ENCODE peak calls at places on chromosomes 13 and 19, in five cellular contexts. S is SK-N-SH, U is suprapubic skin, B is HepG2, C is H1. F is an unnamed sample.

GRCh38 chr13:23579886-23580706 is 9.9 kb downstream of the TNFRSF19 start:
- DNase-seq in U (no peak), S (no peak), B (no peak), C (peak; percentile 63), F (no peak)

GRCh38 chr13:34779171-34779570 is 162.9 kb upstream of the NBEA start:
- DNase-seq in S (no peak), B (no peak), C (no peak), U (no peak), F (no peak)

GRCh38 chr13:49132479-49133002 is 87.6 kb upstream of the MLNR start:
- DNase-seq in S (no peak), C (no peak), B (peak; percentile 42), U (no peak), F (no peak)

GRCh38 chr13:112059457-112060317 is 7.3 kb upstream of the SOX1 start:
- DNase-seq in C (no peak), U (no peak), B (no peak), S (no peak), F (no peak)

GRCh38 chr13:24654741-24655140 is 25.5 kb upstream of the ATP12A start:
- DNase-seq in U (no peak), S (no peak), B (no peak), C (no peak), F (no peak)

GRCh38 chr19:58514564-58515020 is 2.8 kb upstream of the SLC27A5 start:
- DNase-seq in S (peak; percentile 66), B (no peak), C (no peak), U (no peak), F (no peak)

GRCh38 chr13:89393758-89394157 is 1722.6 kb downstream of the SLITRK5 start:
- DNase-seq in U (no peak), S (no peak), C (no peak), B (no peak), F (no peak)

GRCh38 chr13:42039457-42039945 is 8.9 kb upstream of the DGKH start:
- DNase-seq in B (no peak), S (peak; percentile 24), U (no peak), C (no peak), F (no peak)

GRCh38 chr19:7654401-7654800 is 14.4 kb upstream of the RETN start:
- DNase-seq in C (no peak), B (no peak), S (no peak), U (no peak), F (no peak)

GRCh38 chr13:87244256-87244870 is 426.8 kb upstream of the SLITRK5 start:
- DNase-seq in S (no peak), B (no peak), U (no peak), C (no peak), F (no peak)

GRCh38 chr13:66353664-66354063 is 876.5 kb downstream of the PCDH9 start:
- DNase-seq in C (no peak), B (no peak), U (no peak), S (no peak), F (no peak)

GRCh38 chr13:74920361-74920760 is 561.6 kb downstream of the TBC1D4 start:
- DNase-seq in C (no peak), B (no peak), U (no peak), S (no peak), F (no peak)

GRCh38 chr13:31434613-31435012 is 234.8 kb downstream of the B3GLCT start:
- DNase-seq in B (no peak), C (no peak), S (no peak), U (no peak), F (no peak)

GRCh38 chr19:51944798-51945552 is 17.7 kb downstream of the ZNF613 start:
- DNase-seq in C (no peak), S (no peak), B (no peak), U (no peak), F (no peak)

GRCh38 chr13:30963794-30964193 is 31.3 kb downstream of the TEX26 start:
- DNase-seq in B (no peak), U (no peak), S (no peak), C (no peak), F (peak; percentile 24)

GRCh38 chr19:41492843-41493242 is 49.9 kb downstream of the ERICH4 start:
- DNase-seq in C (no peak), B (no peak), U (no peak), S (no peak), F (no peak)

GRCh38 chr19:41850381-41850780 is 5.5 kb downstream of the DMRTC2 start:
- DNase-seq in U (no peak), S (no peak), B (no peak), C (no peak), F (no peak)

GRCh38 chr13:60572855-60573254 is 175.8 kb downstream of the TDRD3 start:
- DNase-seq in C (no peak), U (no peak), S (no peak), B (no peak), F (no peak)

DNA sequence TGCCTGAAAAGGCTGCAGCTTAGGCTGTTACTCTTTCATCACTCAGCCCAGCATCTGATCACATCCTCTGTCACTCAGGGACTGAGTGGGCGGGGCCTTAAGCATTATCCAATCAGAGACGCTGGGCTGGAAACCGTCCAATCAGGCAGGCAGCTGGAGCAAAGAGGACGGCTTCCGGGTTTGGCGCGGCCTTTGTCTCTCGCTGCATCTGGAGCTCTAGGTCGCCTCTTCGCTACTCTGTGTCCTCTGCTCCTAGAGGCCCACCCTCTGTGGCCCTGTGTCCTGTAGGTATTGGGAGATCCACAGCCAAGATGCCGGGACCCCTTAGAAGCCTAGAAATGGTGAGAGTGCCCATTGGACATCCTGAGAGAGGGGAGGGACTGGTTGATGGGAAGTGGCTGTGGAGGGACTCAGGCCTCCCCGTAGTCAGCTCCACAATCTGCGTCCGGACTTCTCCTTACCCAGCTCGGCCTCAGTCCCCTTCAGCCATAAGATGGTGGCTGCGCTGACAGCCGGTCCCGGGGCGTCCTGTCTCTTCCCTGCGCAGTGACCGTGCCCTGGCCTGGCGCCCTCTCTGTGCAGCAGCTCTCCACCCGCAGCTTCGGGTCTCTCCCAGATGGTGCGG is at the start of gene ZNF486:
- DNase-seq in C (peak; percentile 95), U (peak; percentile 98), S (peak; percentile 85), B (peak; percentile 80), F (peak; percentile 95)
- TF ChIP-seq POLR2AphosphoS5 in C (peak; percentile 92), U (no peak), S (peak; percentile 84), B (peak; percentile 52), F (peak; percentile 62)

DNA sequence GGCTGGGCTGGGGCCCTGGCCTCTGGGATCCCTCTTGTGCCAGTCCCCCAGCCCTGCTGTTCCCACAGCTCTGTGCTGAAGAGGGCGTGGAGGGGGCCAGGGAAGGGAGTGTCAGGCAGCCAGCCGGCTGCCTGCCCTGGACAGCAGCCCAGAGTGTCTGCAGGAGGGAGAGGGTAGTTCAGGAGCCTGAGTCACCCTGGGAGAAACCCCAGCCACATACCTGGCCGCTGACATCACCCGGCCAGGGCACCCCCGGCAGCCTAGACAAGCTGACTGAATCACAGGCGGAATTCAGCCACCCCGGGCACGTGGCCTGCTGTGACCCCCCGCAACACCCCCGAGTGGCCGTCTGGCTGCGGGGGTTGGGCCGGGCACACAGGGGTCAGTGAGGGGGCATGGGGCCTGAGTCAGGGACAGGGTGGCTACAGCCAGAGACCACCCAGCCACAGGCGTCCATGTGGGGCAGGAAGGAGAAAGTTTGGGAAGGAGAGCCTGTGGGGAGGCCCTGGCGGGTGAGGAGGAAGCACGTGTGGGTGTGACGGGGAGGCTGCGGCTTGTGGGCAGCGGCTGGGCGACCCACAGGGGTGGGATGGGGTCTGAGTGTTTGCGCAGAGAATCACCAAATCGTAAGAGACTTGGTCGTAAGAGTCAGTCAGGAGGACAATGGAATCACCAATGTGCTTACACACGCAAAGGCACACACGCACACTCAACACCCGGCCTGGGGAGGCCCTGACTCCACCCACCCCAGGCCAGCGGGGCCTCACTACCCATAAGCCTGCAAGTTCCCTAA is 11.9 kb upstream of the FOSB start:
- DNase-seq in U (peak; percentile 97), S (peak; percentile 71), B (peak; percentile 89), C (peak; percentile 85), F (peak; percentile 94)
- TF ChIP-seq EP300 in U (no peak), S (peak; percentile 88), B (peak; percentile 39), C (peak; percentile 50), F (peak; percentile 83)

GRCh38 chr19:49468746-49469447 is 5.1 kb upstream of the FLT3LG start:
- DNase-seq in B (no peak), S (no peak), U (peak; percentile 97), C (peak; percentile 79), F (peak; percentile 77)

GRCh38 chr19:49472936-49473335 is 1.1 kb upstream of the FLT3LG start:
- DNase-seq in U (no peak), C (no peak), S (no peak), B (no peak), F (no peak)

GRCh38 chr19:49468199-49468598 is 5.8 kb upstream of the FLT3LG start:
- DNase-seq in S (no peak), C (no peak), U (no peak), B (no peak), F (no peak)

GRCh38 chr19:49470615-49470978 is 3.4 kb upstream of the FLT3LG start:
- DNase-seq in S (no peak), U (no peak), B (no peak), C (no peak), F (no peak)

GRCh38 chr19:49469828-49470614 is 4.0 kb upstream of the FLT3LG start:
- DNase-seq in C (no peak), B (no peak), U (no peak), S (no peak), F (peak; percentile 72)
- TF ChIP-seq CTCF in C (peak; percentile 61), B (peak; percentile 44), U (no peak), S (peak; percentile 25), F (no peak)

GRCh38 chr19:46471116-46471733 is at the start of gene PNMA8A:
- DNase-seq in B (no peak), C (peak; percentile 94), U (peak; percentile 74), S (peak; percentile 97), F (peak; percentile 24)
- TF ChIP-seq POLR2AphosphoS5 in B (no peak), C (no peak), U (no peak), S (peak; percentile 51), F (no peak)

DNA sequence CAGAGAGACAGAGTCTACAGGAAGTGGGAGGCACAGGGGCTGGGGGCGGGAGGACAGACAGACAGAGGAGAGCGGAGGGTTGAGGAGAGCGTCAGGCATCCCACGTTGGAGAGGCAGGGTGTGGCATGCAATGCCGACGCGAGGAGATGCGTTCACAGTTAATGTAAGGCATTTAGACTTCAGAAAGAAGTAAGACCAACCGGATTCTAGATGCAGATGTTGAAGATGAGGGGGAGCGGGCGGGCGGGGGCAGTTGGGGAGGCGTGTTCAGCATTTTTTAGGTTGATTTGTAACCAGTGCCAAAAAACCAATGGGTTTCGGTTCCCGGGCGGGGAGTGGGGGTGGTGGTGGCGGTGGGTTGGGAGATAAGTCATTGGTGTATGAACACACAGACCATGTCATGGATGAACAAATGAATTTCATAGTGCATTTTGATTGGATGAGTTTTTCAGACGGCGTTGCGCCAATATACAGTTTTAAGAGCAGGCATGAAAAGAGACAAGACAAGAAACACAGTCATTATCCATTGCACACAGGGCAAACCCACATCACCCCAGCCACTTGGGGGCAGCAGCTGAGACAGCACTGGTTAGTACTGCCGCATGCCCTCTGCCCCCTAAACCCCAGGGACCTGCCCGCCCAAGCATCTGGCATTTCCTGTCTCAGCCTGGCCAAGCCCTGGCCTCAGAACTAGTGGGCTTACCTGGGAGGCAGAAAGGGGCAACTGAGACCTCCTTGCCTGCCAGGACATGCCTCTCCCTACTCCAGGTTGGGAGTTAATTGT is 91.3 kb downstream of the IER2 start:
- DNase-seq in U (no peak), S (no peak), C (peak; percentile 70), B (no peak), F (no peak)
- TF ChIP-seq EP300 in U (no peak), S (no peak), C (no peak), B (no peak), F (no peak)

F was measured in transverse colon.